ENCODE peak calls at places on chromosomes 11 and 22, in four cellular contexts. M, P, K and V are unnamed samples.

GRCh38 chr22:40452730-40453487 is 82.5 kb downstream of the SGSM3 start:
- DNase-seq in P (no peak), K (no peak), M (no peak), V (no peak)

GRCh38 chr22:37817705-37818311 is 5.4 kb upstream of the GALR3 start:
- DNase-seq in K (peak), P (peak), M (peak), V (peak)

GRCh38 chr22:19648419-19648929 is 65.8 kb upstream of the SEPTIN5 start:
- DNase-seq in K (no peak), M (no peak), P (no peak), V (no peak)

GRCh38 chr22:24583221-24583971 is 9.5 kb downstream of the LRRC75B start:
- DNase-seq in P (no peak), K (peak), M (no peak), V (no peak)

GRCh38 chr11:62146476-62147200 is 22.8 kb downstream of the INCENP start:
- DNase-seq in K (no peak), M (no peak), P (no peak), V (no peak)

GRCh38 chr11:46537851-46538295 is 56.0 kb downstream of the AMBRA1 start:
- DNase-seq in P (peak), K (peak), M (peak), V (peak)

GRCh38 chr11:107301886-107302285 is 155.7 kb downstream of the CWF19L2 start:
- DNase-seq in K (no peak), P (no peak), M (no peak), V (no peak)

GRCh38 chr22:46429327-46429853 is 93.9 kb downstream of the TRMU start:
- DNase-seq in M (no peak), P (no peak), K (no peak), V (no peak)

GRCh38 chr11:132655187-132655855 is 877.0 kb downstream of the OPCML start:
- DNase-seq in M (no peak), P (no peak), K (peak), V (no peak)

GRCh38 chr22:24402460-24403192 is 24.8 kb upstream of the ADORA2A start:
- DNase-seq in M (no peak), P (no peak), K (peak), V (no peak)

GRCh38 chr11:75389276-75389605 is 10.1 kb upstream of the RPS3 start:
- DNase-seq in P (no peak), K (no peak), M (no peak), V (no peak)

GRCh38 chr22:23035557-23036277 is 34.6 kb upstream of the GNAZ start:
- DNase-seq in M (no peak), K (no peak), P (no peak), V (no peak)

GRCh38 chr22:25774575-25775026 is 32.6 kb downstream of the MYO18B start:
- DNase-seq in P (peak), K (peak), M (peak), V (peak)

GRCh38 chr11:7522106-7522505 is 8.3 kb downstream of the PPFIBP2 start:
- DNase-seq in M (no peak), P (no peak), K (no peak), V (no peak)

GRCh38 chr11:62245271-62245753 is 3.3 kb downstream of the SCGB1D2 start:
- DNase-seq in K (peak), P (no peak), M (peak), V (peak)

GRCh38 chr11:55345306-55345705 is 2.3 kb downstream of the OR4A16 start:
- DNase-seq in K (no peak), P (no peak), M (no peak), V (no peak)

GRCh38 chr11:95661159-95661558 is 128.4 kb downstream of the FAM76B start:
- DNase-seq in M (no peak), K (no peak), P (no peak), V (no peak)

GRCh38 chr11:31118566-31118965 is 251.0 kb downstream of the DCDC1 start:
- DNase-seq in M (no peak), P (no peak), K (no peak), V (no peak)

GRCh38 chr11:100902454-100903141 is 215.5 kb downstream of the ARHGAP42 start:
- DNase-seq in M (no peak), K (no peak), P (no peak), V (no peak)

GRCh38 chr11:93652161-93652597 is 9.3 kb upstream of the CEP295 start:
- DNase-seq in M (peak), K (peak), P (no peak), V (peak)

GRCh38 chr11:73340164-73340563 is 32.1 kb downstream of the ARHGEF17 start:
- DNase-seq in P (no peak), M (no peak), K (no peak), V (no peak)

GRCh38 chr22:19419464-19420178 is 11.9 kb downstream of the HIRA start:
- DNase-seq in P (no peak), K (no peak), M (no peak), V (no peak)

GRCh38 chr11:118243993-118244762 is 8.0 kb downstream of the MPZL3 start:
- DNase-seq in M (no peak), K (no peak), P (no peak), V (no peak)

GRCh38 chr22:39277135-39277607 is 32.4 kb upstream of the PDGFB start:
- DNase-seq in K (no peak), P (no peak), M (no peak), V (no peak)

GRCh38 chr11:15893080-15893492 is 463.3 kb downstream of the SOX6 start:
- DNase-seq in K (no peak), P (no peak), M (no peak), V (no peak)

GRCh38 chr11:19666951-19667350 is 45.7 kb upstream of the NAV2 start:
- DNase-seq in K (no peak), P (no peak), M (no peak), V (no peak)

GRCh38 chr11:114230031-114230430 is 66.2 kb upstream of the NNMT start:
- DNase-seq in M (no peak), P (no peak), K (no peak), V (no peak)

GRCh38 chr11:33391188-33391892 is 134.2 kb downstream of the HIPK3 start:
- DNase-seq in M (no peak), K (no peak), P (no peak), V (no peak)

GRCh38 chr22:27880778-27881394 is 38.2 kb downstream of the PITPNB start:
- DNase-seq in P (no peak), M (peak), K (peak), V (peak)

GRCh38 chr11:67024966-67025365 is 2.0 kb downstream of the SYT12 start:
- DNase-seq in P (no peak), M (no peak), K (no peak), V (no peak)

GRCh38 chr11:44564198-44564597 is 1.3 kb upstream of the CD82 start:
- DNase-seq in P (no peak), M (no peak), K (no peak), V (no peak)